ENCODE peak calls at places on chromosomes 16 and 17, in nine cellular contexts. One of them, this sample, is unnamed.

GRCh38 chr16:50326835-50327465 is 41.8 kb downstream of the BRD7 start:
- DNase-seq in ecto neural progenitor cell: peak
- DNase-seq in HCT116: peak
- DNase-seq in non-pigmented ciliary epithelial cell: no peak
- DNase-seq in EL: peak
- DNase-seq in HFFc6: no peak
- DNase-seq in activated gamma-delta T cell treated with anti-CD3 and anti-CD28 coated beads, Interleukin-2, amount 50 U/mL, for 16 hours: peak
- DNase-seq in KG1: no peak
- DNase-seq in COR-L47: no peak
- DNase-seq in this sample: peak

GRCh38 chr16:23359092-23359760 is 57.1 kb downstream of the SCNN1B start:
- DNase-seq in ecto neural progenitor cell: no peak
- DNase-seq in HCT116: no peak
- DNase-seq in non-pigmented ciliary epithelial cell: no peak
- DNase-seq in EL: no peak
- DNase-seq in HFFc6: no peak
- DNase-seq in activated gamma-delta T cell treated with anti-CD3 and anti-CD28 coated beads, Interleukin-2, amount 50 U/mL, for 16 hours: no peak
- DNase-seq in KG1: no peak
- DNase-seq in COR-L47: no peak
- DNase-seq in this sample: no peak

GRCh38 chr16:83549836-83550569 is 257.8 kb upstream of the HSBP1 start:
- DNase-seq in ecto neural progenitor cell: no peak
- DNase-seq in HCT116: no peak
- DNase-seq in non-pigmented ciliary epithelial cell: no peak
- DNase-seq in EL: no peak
- DNase-seq in HFFc6: no peak
- DNase-seq in activated gamma-delta T cell treated with anti-CD3 and anti-CD28 coated beads, Interleukin-2, amount 50 U/mL, for 16 hours: no peak
- DNase-seq in KG1: no peak
- DNase-seq in COR-L47: no peak
- DNase-seq in this sample: no peak

GRCh38 chr17:10807704-10808128 is 3.8 kb upstream of the TMEM238L start:
- DNase-seq in ecto neural progenitor cell: no peak
- DNase-seq in HCT116: no peak
- DNase-seq in non-pigmented ciliary epithelial cell: no peak
- DNase-seq in EL: no peak
- DNase-seq in HFFc6: no peak
- DNase-seq in activated gamma-delta T cell treated with anti-CD3 and anti-CD28 coated beads, Interleukin-2, amount 50 U/mL, for 16 hours: no peak
- DNase-seq in KG1: no peak
- DNase-seq in COR-L47: no peak
- DNase-seq in this sample: no peak

GRCh38 chr17:75557075-75557851 is 30.3 kb upstream of the MYO15B start:
- DNase-seq in ecto neural progenitor cell: no peak
- DNase-seq in HCT116: no peak
- DNase-seq in non-pigmented ciliary epithelial cell: no peak
- DNase-seq in EL: peak
- DNase-seq in HFFc6: peak
- DNase-seq in activated gamma-delta T cell treated with anti-CD3 and anti-CD28 coated beads, Interleukin-2, amount 50 U/mL, for 16 hours: no peak
- DNase-seq in KG1: no peak
- DNase-seq in COR-L47: peak
- DNase-seq in this sample: peak

GRCh38 chr16:89261691-89262563 is 44.4 kb downstream of the ZNF778 start:
- DNase-seq in ecto neural progenitor cell: peak
- DNase-seq in HCT116: no peak
- DNase-seq in non-pigmented ciliary epithelial cell: no peak
- DNase-seq in EL: peak
- DNase-seq in HFFc6: no peak
- DNase-seq in activated gamma-delta T cell treated with anti-CD3 and anti-CD28 coated beads, Interleukin-2, amount 50 U/mL, for 16 hours: no peak
- DNase-seq in KG1: no peak
- DNase-seq in COR-L47: no peak
- DNase-seq in this sample: no peak

GRCh38 chr17:60139438-60140285 is 10.1 kb upstream of the CA4 start:
- DNase-seq in ecto neural progenitor cell: peak
- DNase-seq in HCT116: peak
- DNase-seq in non-pigmented ciliary epithelial cell: no peak
- DNase-seq in EL: peak
- DNase-seq in HFFc6: peak
- DNase-seq in activated gamma-delta T cell treated with anti-CD3 and anti-CD28 coated beads, Interleukin-2, amount 50 U/mL, for 16 hours: peak
- DNase-seq in KG1: no peak
- DNase-seq in COR-L47: no peak
- DNase-seq in this sample: peak

GRCh38 chr17:16888413-16889087 is 83.4 kb downstream of the TNFRSF13B start:
- DNase-seq in ecto neural progenitor cell: no peak
- DNase-seq in HCT116: no peak
- DNase-seq in non-pigmented ciliary epithelial cell: no peak
- DNase-seq in EL: peak
- DNase-seq in HFFc6: peak
- DNase-seq in activated gamma-delta T cell treated with anti-CD3 and anti-CD28 coated beads, Interleukin-2, amount 50 U/mL, for 16 hours: no peak
- DNase-seq in KG1: no peak
- DNase-seq in COR-L47: no peak
- DNase-seq in this sample: peak

GRCh38 chr17:31568140-31568938 is 176.9 kb downstream of the RAB11FIP4 start:
- DNase-seq in ecto neural progenitor cell: no peak
- DNase-seq in HCT116: no peak
- DNase-seq in non-pigmented ciliary epithelial cell: no peak
- DNase-seq in EL: no peak
- DNase-seq in HFFc6: no peak
- DNase-seq in activated gamma-delta T cell treated with anti-CD3 and anti-CD28 coated beads, Interleukin-2, amount 50 U/mL, for 16 hours: no peak
- DNase-seq in KG1: no peak
- DNase-seq in COR-L47: no peak
- DNase-seq in this sample: no peak

GRCh38 chr16:66318505-66318904 is 48.0 kb upstream of the CDH5 start:
- DNase-seq in ecto neural progenitor cell: no peak
- DNase-seq in HCT116: no peak
- DNase-seq in non-pigmented ciliary epithelial cell: no peak
- DNase-seq in EL: no peak
- DNase-seq in HFFc6: no peak
- DNase-seq in activated gamma-delta T cell treated with anti-CD3 and anti-CD28 coated beads, Interleukin-2, amount 50 U/mL, for 16 hours: no peak
- DNase-seq in KG1: no peak
- DNase-seq in COR-L47: no peak
- DNase-seq in this sample: no peak

GRCh38 chr16:67489401-67490083 is 6.2 kb upstream of the AGRP start:
- DNase-seq in ecto neural progenitor cell: no peak
- DNase-seq in HCT116: no peak
- DNase-seq in non-pigmented ciliary epithelial cell: no peak
- DNase-seq in EL: no peak
- DNase-seq in HFFc6: no peak
- DNase-seq in activated gamma-delta T cell treated with anti-CD3 and anti-CD28 coated beads, Interleukin-2, amount 50 U/mL, for 16 hours: no peak
- DNase-seq in KG1: no peak
- DNase-seq in COR-L47: no peak
- DNase-seq in this sample: no peak

GRCh38 chr16:89038221-89038721 is 55.4 kb upstream of the ACSF3 start:
- DNase-seq in ecto neural progenitor cell: no peak
- DNase-seq in HCT116: no peak
- DNase-seq in non-pigmented ciliary epithelial cell: no peak
- DNase-seq in EL: no peak
- DNase-seq in HFFc6: no peak
- DNase-seq in activated gamma-delta T cell treated with anti-CD3 and anti-CD28 coated beads, Interleukin-2, amount 50 U/mL, for 16 hours: no peak
- DNase-seq in KG1: no peak
- DNase-seq in COR-L47: no peak
- DNase-seq in this sample: no peak

GRCh38 chr16:58393138-58393504 is 850 bp downstream of the GINS3 start:
- DNase-seq in ecto neural progenitor cell: no peak
- DNase-seq in HCT116: no peak
- DNase-seq in non-pigmented ciliary epithelial cell: no peak
- DNase-seq in EL: peak
- DNase-seq in HFFc6: no peak
- DNase-seq in activated gamma-delta T cell treated with anti-CD3 and anti-CD28 coated beads, Interleukin-2, amount 50 U/mL, for 16 hours: no peak
- DNase-seq in KG1: no peak
- DNase-seq in COR-L47: no peak
- DNase-seq in this sample: no peak

GRCh38 chr16:23494188-23494587 is 16.1 kb downstream of the GGA2 start:
- DNase-seq in ecto neural progenitor cell: no peak
- DNase-seq in HCT116: no peak
- DNase-seq in non-pigmented ciliary epithelial cell: no peak
- DNase-seq in EL: no peak
- DNase-seq in HFFc6: no peak
- DNase-seq in activated gamma-delta T cell treated with anti-CD3 and anti-CD28 coated beads, Interleukin-2, amount 50 U/mL, for 16 hours: no peak
- DNase-seq in KG1: no peak
- DNase-seq in COR-L47: no peak
- DNase-seq in this sample: no peak

GRCh38 chr17:14297161-14297851 is 3.6 kb upstream of the HS3ST3B1 start:
- DNase-seq in ecto neural progenitor cell: peak
- DNase-seq in HCT116: no peak
- DNase-seq in non-pigmented ciliary epithelial cell: no peak
- DNase-seq in EL: peak
- DNase-seq in HFFc6: no peak
- DNase-seq in activated gamma-delta T cell treated with anti-CD3 and anti-CD28 coated beads, Interleukin-2, amount 50 U/mL, for 16 hours: no peak
- DNase-seq in KG1: no peak
- DNase-seq in COR-L47: no peak
- DNase-seq in this sample: peak

GRCh38 chr16:84982434-84982833 is 28.9 kb downstream of the ZDHHC7 start:
- DNase-seq in ecto neural progenitor cell: no peak
- DNase-seq in HCT116: no peak
- DNase-seq in non-pigmented ciliary epithelial cell: no peak
- DNase-seq in EL: no peak
- DNase-seq in HFFc6: no peak
- DNase-seq in activated gamma-delta T cell treated with anti-CD3 and anti-CD28 coated beads, Interleukin-2, amount 50 U/mL, for 16 hours: no peak
- DNase-seq in KG1: no peak
- DNase-seq in COR-L47: no peak
- DNase-seq in this sample: no peak

GRCh38 chr17:32627233-32628008 is 140.6 kb downstream of the CDK5R1 start:
- DNase-seq in ecto neural progenitor cell: peak
- DNase-seq in HCT116: no peak
- DNase-seq in non-pigmented ciliary epithelial cell: no peak
- DNase-seq in EL: peak
- DNase-seq in HFFc6: peak
- DNase-seq in activated gamma-delta T cell treated with anti-CD3 and anti-CD28 coated beads, Interleukin-2, amount 50 U/mL, for 16 hours: no peak
- DNase-seq in KG1: no peak
- DNase-seq in COR-L47: peak
- DNase-seq in this sample: no peak

GRCh38 chr17:74429604-74430384 is 2.1 kb upstream of the GPRC5C start:
- DNase-seq in ecto neural progenitor cell: peak
- DNase-seq in HCT116: no peak
- DNase-seq in non-pigmented ciliary epithelial cell: no peak
- DNase-seq in EL: no peak
- DNase-seq in HFFc6: no peak
- DNase-seq in activated gamma-delta T cell treated with anti-CD3 and anti-CD28 coated beads, Interleukin-2, amount 50 U/mL, for 16 hours: no peak
- DNase-seq in KG1: no peak
- DNase-seq in COR-L47: no peak
- DNase-seq in this sample: peak

GRCh38 chr16:26453215-26453614 is 613.5 kb upstream of the C16orf82 start:
- DNase-seq in ecto neural progenitor cell: no peak
- DNase-seq in HCT116: no peak
- DNase-seq in non-pigmented ciliary epithelial cell: no peak
- DNase-seq in EL: no peak
- DNase-seq in HFFc6: no peak
- DNase-seq in activated gamma-delta T cell treated with anti-CD3 and anti-CD28 coated beads, Interleukin-2, amount 50 U/mL, for 16 hours: no peak
- DNase-seq in KG1: no peak
- DNase-seq in COR-L47: no peak
- DNase-seq in this sample: no peak

GRCh38 chr17:68580236-68580903 is 20.8 kb downstream of the FAM20A start:
- DNase-seq in ecto neural progenitor cell: no peak
- DNase-seq in HCT116: no peak
- DNase-seq in non-pigmented ciliary epithelial cell: peak
- DNase-seq in EL: peak
- DNase-seq in HFFc6: peak
- DNase-seq in activated gamma-delta T cell treated with anti-CD3 and anti-CD28 coated beads, Interleukin-2, amount 50 U/mL, for 16 hours: no peak
- DNase-seq in KG1: no peak
- DNase-seq in COR-L47: no peak
- DNase-seq in this sample: no peak

GRCh38 chr17:66655861-66656260 is 179.1 kb upstream of the CACNG5 start:
- DNase-seq in ecto neural progenitor cell: no peak
- DNase-seq in HCT116: no peak
- DNase-seq in non-pigmented ciliary epithelial cell: peak
- DNase-seq in EL: peak
- DNase-seq in HFFc6: peak
- DNase-seq in activated gamma-delta T cell treated with anti-CD3 and anti-CD28 coated beads, Interleukin-2, amount 50 U/mL, for 16 hours: peak
- DNase-seq in KG1: no peak
- DNase-seq in COR-L47: no peak
- DNase-seq in this sample: no peak

GRCh38 chr17:77707546-77707945 is 251.0 kb upstream of the TNRC6C start:
- DNase-seq in ecto neural progenitor cell: peak
- DNase-seq in HCT116: no peak
- DNase-seq in non-pigmented ciliary epithelial cell: no peak
- DNase-seq in EL: no peak
- DNase-seq in HFFc6: no peak
- DNase-seq in activated gamma-delta T cell treated with anti-CD3 and anti-CD28 coated beads, Interleukin-2, amount 50 U/mL, for 16 hours: no peak
- DNase-seq in KG1: no peak
- DNase-seq in COR-L47: no peak
- DNase-seq in this sample: peak

GRCh38 chr16:27995378-27995777 is 68.1 kb downstream of the GSG1L start:
- DNase-seq in ecto neural progenitor cell: no peak
- DNase-seq in HCT116: no peak
- DNase-seq in non-pigmented ciliary epithelial cell: no peak
- DNase-seq in EL: no peak
- DNase-seq in HFFc6: no peak
- DNase-seq in activated gamma-delta T cell treated with anti-CD3 and anti-CD28 coated beads, Interleukin-2, amount 50 U/mL, for 16 hours: no peak
- DNase-seq in KG1: peak
- DNase-seq in COR-L47: no peak
- DNase-seq in this sample: peak

This sample was measured in islet precursor cell.